ENCODE peak calls at places on chromosomes 2 and 18, in ten cellular contexts. F is lower leg skin, O is transverse colon, R is bronchial epithelial cell, G is hepatocyte, L is AG10803, A is GM13976, I is thoracic aorta, X is keratinocyte, U is cardiac muscle cell. E is an unnamed sample.

GRCh38 chr2:65834062-65834461 is 401.7 kb upstream of the SPRED2 start:
- DNase-seq in A (no peak), I (no peak), X (no peak), R (no peak), O (no peak), U (no peak), L (no peak), F (no peak), G (no peak), E (no peak)

GRCh38 chr2:135829420-135829983 is 7.5 kb downstream of the LCT start:
- DNase-seq in F (no peak), L (no peak), U (no peak), I (no peak), R (no peak), A (no peak), O (no peak), X (no peak), G (no peak), E (no peak)

GRCh38 chr2:123715467-123715982 is 309.6 kb upstream of the CNTNAP5 start:
- DNase-seq in G (no peak), F (no peak), O (no peak), R (peak; percentile 68), I (no peak), A (no peak), L (no peak), X (no peak), U (no peak), E (no peak)

GRCh38 chr18:6807504-6808257 is 78.2 kb downstream of the ARHGAP28 start:
- DNase-seq in R (no peak), I (no peak), F (no peak), X (no peak), L (no peak), U (no peak), A (no peak), O (no peak), G (no peak), E (no peak)

GRCh38 chr18:51195602-51196115 is 1.8 kb downstream of the MEX3C start:
- DNase-seq in X (no peak), L (peak; percentile 20), I (no peak), R (peak; percentile 62), F (no peak), G (peak; percentile 74), O (peak; percentile 29), U (peak; percentile 34), A (no peak), E (peak; percentile 70)

GRCh38 chr2:234702731-234703225 is 205.9 kb upstream of the ARL4C start:
- DNase-seq in X (peak; percentile 60), R (peak; percentile 80), L (no peak), U (no peak), G (no peak), F (peak; percentile 77), I (no peak), A (no peak), O (no peak), E (no peak)

GRCh38 chr2:174952607-174953006 is 52.6 kb downstream of the CHN1 start:
- DNase-seq in L (peak; percentile 67), X (no peak), O (no peak), U (no peak), I (no peak), R (no peak), G (no peak), A (no peak), F (no peak), E (no peak)

GRCh38 chr18:28359177-28359576 is 182.2 kb upstream of the CDH2 start:
- DNase-seq in R (peak; percentile 5), G (no peak), I (no peak), L (peak; percentile 2), F (no peak), O (no peak), U (no peak), A (no peak), X (no peak), E (no peak)

GRCh38 chr2:230498506-230499107 is 82.6 kb downstream of the SP100 start:
- DNase-seq in L (peak; percentile 19), G (no peak), U (no peak), A (no peak), F (no peak), R (no peak), O (no peak), I (no peak), X (no peak), E (no peak)

GRCh38 chr2:173397539-173397938 is 42.9 kb downstream of the CDCA7 start:
- DNase-seq in O (no peak), I (no peak), X (no peak), U (no peak), L (no peak), G (no peak), F (no peak), R (peak; percentile 15), A (no peak), E (no peak)
- TF ChIP-seq CTCF in O (no peak), I (no peak), X (peak; percentile 40), U (no peak), L (no peak), G (no peak), F (no peak), R (peak; percentile 48), A (no peak), E (no peak)

GRCh38 chr18:48296581-48296980 is 112.6 kb downstream of the ZBTB7C start:
- DNase-seq in F (peak; percentile 72), L (no peak), U (no peak), A (no peak), R (no peak), X (no peak), I (no peak), O (no peak), G (no peak), E (no peak)

GRCh38 chr18:48294894-48295585 is 114.1 kb downstream of the ZBTB7C start:
- DNase-seq in O (no peak), R (no peak), U (no peak), A (no peak), X (no peak), F (peak; percentile 56), L (no peak), I (no peak), G (no peak), E (no peak)

GRCh38 chr18:48293954-48294893 is 115.0 kb downstream of the ZBTB7C start:
- DNase-seq in R (peak; percentile 47), L (no peak), U (no peak), I (no peak), X (no peak), F (peak; percentile 63), A (no peak), G (no peak), O (no peak), E (no peak)

GRCh38 chr18:48297139-48297538 is 112.0 kb downstream of the ZBTB7C start:
- DNase-seq in F (peak; percentile 8), L (no peak), I (no peak), U (no peak), A (no peak), G (no peak), R (peak; percentile 48), O (no peak), X (no peak), E (no peak)

DNA sequence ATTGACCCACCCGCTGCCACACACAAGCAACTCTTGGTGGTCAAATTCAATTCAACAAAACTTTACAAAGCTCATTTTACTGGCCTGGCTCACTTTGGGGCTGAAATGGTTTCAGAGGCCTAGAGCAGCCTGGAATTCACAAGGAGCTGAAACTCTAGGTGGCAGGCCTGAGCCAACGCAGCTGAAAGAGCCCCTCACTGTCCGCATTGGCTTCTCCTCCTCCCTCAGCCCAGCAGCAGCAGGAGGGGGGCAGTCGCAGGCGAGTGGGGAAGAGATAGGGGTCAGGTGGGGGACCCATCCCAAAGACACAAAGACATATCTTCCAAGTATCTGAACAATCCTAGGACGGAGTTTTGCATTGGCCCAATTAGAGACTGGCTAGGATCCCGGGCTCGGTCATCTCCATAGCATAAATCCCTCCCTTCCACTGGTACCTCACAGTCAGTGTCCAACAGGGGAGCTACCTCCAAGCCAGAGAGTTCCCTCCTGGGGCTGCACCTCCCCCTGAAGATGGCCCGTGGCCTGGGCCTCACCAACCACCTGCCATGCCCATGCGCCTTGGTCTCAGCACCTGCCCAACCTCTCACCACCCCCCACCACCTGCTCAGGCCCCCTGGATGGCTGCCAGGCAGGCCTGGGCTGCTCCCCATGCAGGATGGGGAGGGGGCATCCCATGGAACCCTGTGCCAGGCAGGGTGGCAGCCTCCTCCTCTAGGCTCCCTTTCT is 113.4 kb downstream of the ZBTB7C start:
- DNase-seq in O (no peak), R (no peak), G (peak; percentile 25), U (peak; percentile 60), L (no peak), X (no peak), A (no peak), F (peak; percentile 70), I (no peak), E (no peak)
- TF ChIP-seq CTCF in O (no peak), R (peak; percentile 55), G (peak; percentile 40), U (peak; percentile 52), L (no peak), X (peak; percentile 26), A (no peak), F (no peak), I (no peak), E (no peak)

GRCh38 chr2:42443980-42444379 is 49.8 kb downstream of the KCNG3 start:
- DNase-seq in R (no peak), O (no peak), G (no peak), I (no peak), X (no peak), L (no peak), U (no peak), A (no peak), F (no peak), E (no peak)

GRCh38 chr2:42446503-42447271 is 47.1 kb downstream of the KCNG3 start:
- DNase-seq in U (no peak), X (no peak), F (no peak), L (no peak), I (no peak), O (peak; percentile 14), A (no peak), R (peak; percentile 46), G (no peak), E (no peak)

GRCh38 chr2:42438685-42439084 is 55.1 kb downstream of the KCNG3 start:
- DNase-seq in G (no peak), L (no peak), O (no peak), R (no peak), X (no peak), F (no peak), U (no peak), I (no peak), A (no peak), E (no peak)

GRCh38 chr2:42448163-42448562 is 45.6 kb downstream of the KCNG3 start:
- DNase-seq in I (no peak), L (no peak), A (no peak), G (no peak), U (no peak), X (no peak), O (no peak), R (no peak), F (no peak), E (no peak)

GRCh38 chr2:42442774-42443173 is 51.0 kb downstream of the KCNG3 start:
- DNase-seq in R (no peak), O (no peak), G (no peak), F (no peak), I (no peak), A (no peak), L (no peak), U (no peak), X (no peak), E (no peak)
- TF ChIP-seq CTCF in R (no peak), O (no peak), G (no peak), F (no peak), I (no peak), A (no peak), L (no peak), U (no peak), X (no peak), E (no peak)

DNA sequence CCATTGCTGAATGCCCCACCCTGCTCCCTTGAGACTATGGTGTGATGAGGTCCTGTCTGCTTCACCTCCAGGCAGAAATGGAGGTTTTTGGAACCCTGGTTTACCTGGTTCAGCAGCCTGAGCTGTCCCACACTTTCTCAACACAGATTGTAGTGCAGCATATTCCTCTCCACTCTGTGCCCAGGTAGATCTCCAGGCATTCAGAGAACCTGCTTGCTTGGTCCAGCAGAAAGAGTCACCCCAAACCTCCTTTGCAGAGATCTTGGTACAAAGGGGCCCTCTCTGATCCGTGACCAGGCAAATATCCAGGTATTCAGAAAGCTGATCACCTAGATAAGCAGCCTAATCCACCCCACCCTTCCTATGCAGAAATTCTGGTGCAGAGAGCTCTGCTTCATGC is 1288.2 kb upstream of the CRIM1 start:
- DNase-seq in U (no peak), I (no peak), X (no peak), O (no peak), F (no peak), R (no peak), L (no peak), G (no peak), A (no peak), E (no peak)
- TF ChIP-seq CTCF in U (no peak), I (no peak), X (no peak), O (no peak), F (no peak), R (no peak), L (no peak), G (no peak), A (no peak), E (no peak)

E was measured in Calu3.